ENCODE peak calls at places on chromosomes 16 and 17, in nine cellular contexts. X is kidney tubule cell; G is NCI-H2171 treated with DMSO at 0.1 percent for 48 hours; P is stimulated activated CD4-positive, alpha-beta T cell treated with anti-CD3 and anti-CD28 coated beads, Interleukin-4, amount 100 ng/mL, for 1 hour; K is CMK; U is activated CD4-positive, CD25-positive, alpha-beta regulatory T cell; O is cardiac muscle cell; Q is stimulated activated CD8-positive, alpha-beta memory T cell treated with anti-CD3 and anti-CD28 coated beads, Interleukin-15, amount 100 ng/mL, for 48 hours; E is suprapubic skin. N is an unnamed sample.

GRCh38 chr17:70674061-70674460 is 504.7 kb downstream of the KCNJ2 start:
- DNase-seq in E (no peak), U (no peak), X (no peak), K (no peak), P (no peak), Q (no peak), O (no peak), G (no peak), N (no peak)

GRCh38 chr17:34582185-34582900 is 3.0 kb downstream of the TMEM132E start:
- DNase-seq in E (no peak), X (no peak), U (no peak), P (no peak), G (no peak), K (no peak), O (no peak), Q (no peak), N (no peak)

GRCh38 chr17:60451965-60452364 is 29.7 kb downstream of the CHCT1 start:
- DNase-seq in Q (no peak), K (no peak), U (no peak), G (no peak), E (no peak), P (no peak), O (no peak), X (no peak), N (no peak)

GRCh38 chr16:56344518-56345405 is 80.6 kb downstream of the AMFR start:
- DNase-seq in O (no peak), Q (no peak), E (no peak), P (no peak), G (no peak), U (no peak), X (no peak), K (no peak), N (no peak)

GRCh38 chr17:1865252-1866037 is 35.6 kb downstream of the RPA1 start:
- DNase-seq in X (peak; percentile 45), E (no peak), P (peak; percentile 42), K (no peak), U (no peak), O (peak; percentile 49), Q (peak; percentile 16), G (peak; percentile 74), N (peak; percentile 32)

GRCh38 chr17:65170839-65171238 is 33.7 kb downstream of the RGS9 start:
- DNase-seq in O (peak; percentile 73), E (no peak), K (no peak), Q (no peak), G (peak; percentile 54), P (no peak), X (peak; percentile 86), U (no peak), N (no peak)

GRCh38 chr17:39618956-39619785 is 7.6 kb upstream of the PPP1R1B start:
- DNase-seq in X (no peak), E (no peak), Q (no peak), O (no peak), P (no peak), G (peak; percentile 81), K (no peak), U (no peak), N (no peak)

GRCh38 chr17:32458367-32458766 is 14.1 kb downstream of the PSMD11 start:
- DNase-seq in Q (no peak), X (peak; percentile 60), P (no peak), K (no peak), G (no peak), O (no peak), U (no peak), E (no peak), N (no peak)

GRCh38 chr17:78789149-78789662 is 7.1 kb upstream of the CYTH1 start:
- DNase-seq in G (no peak), P (no peak), K (no peak), E (no peak), Q (no peak), O (no peak), X (no peak), U (no peak), N (no peak)

GRCh38 chr16:1984347-1985225 is 593 bp downstream of the GFER start:
- DNase-seq in U (no peak), E (no peak), P (no peak), K (no peak), G (peak; percentile 53), X (no peak), O (no peak), Q (no peak), N (no peak)

GRCh38 chr17:82316651-82317393 is 586 bp downstream of the CD7 start:
- DNase-seq in X (no peak), P (no peak), U (no peak), E (no peak), G (no peak), O (no peak), Q (no peak), K (no peak), N (no peak)

GRCh38 chr17:77392376-77393273 is 251.9 kb downstream of the SEC14L1 start:
- DNase-seq in O (no peak), P (no peak), G (no peak), U (no peak), E (no peak), K (no peak), Q (no peak), X (peak; percentile 45), N (no peak)

GRCh38 chr16:30004424-30004776 is 6.4 kb downstream of the DOC2A start:
- DNase-seq in Q (no peak), K (no peak), U (no peak), P (no peak), X (no peak), O (no peak), E (no peak), G (no peak), N (no peak)

GRCh38 chr17:35774499-35774898 is 13.8 kb downstream of the C17orf50 start:
- DNase-seq in U (no peak), Q (no peak), P (no peak), O (peak; percentile 73), X (no peak), G (no peak), K (no peak), E (no peak), N (no peak)

GRCh38 chr17:71936977-71937376 is 183.8 kb upstream of the SOX9 start:
- DNase-seq in P (no peak), K (no peak), U (no peak), E (no peak), Q (no peak), X (peak; percentile 59), O (no peak), G (no peak), N (no peak)

GRCh38 chr16:69328854-69329316 is 1.5 kb downstream of the PDF start:
- DNase-seq in K (no peak), P (no peak), X (peak; percentile 78), G (no peak), U (no peak), O (no peak), Q (no peak), E (no peak), N (no peak)

GRCh38 chr16:795580-796229 is 4.8 kb downstream of the GNG13 start:
- DNase-seq in O (no peak), X (peak; percentile 42), K (no peak), U (no peak), E (no peak), P (no peak), Q (no peak), G (no peak), N (no peak)

GRCh38 chr16:88376835-88377726 is 5.7 kb upstream of the ZNF469 start:
- DNase-seq in K (no peak), Q (no peak), E (no peak), O (peak; percentile 20), P (no peak), G (no peak), U (no peak), X (peak; percentile 13), N (no peak)

GRCh38 chr17:75552847-75553552 is 27.5 kb downstream of the LLGL2 start:
- DNase-seq in O (peak; percentile 50), P (no peak), Q (no peak), G (no peak), K (no peak), X (no peak), U (no peak), E (no peak), N (no peak)

GRCh38 chr17:41663451-41664171 is 25.1 kb upstream of the EIF1 start:
- DNase-seq in E (no peak), K (no peak), Q (no peak), G (no peak), U (no peak), P (no peak), O (no peak), X (no peak), N (no peak)

GRCh38 chr16:66275795-66276428 is 90.6 kb upstream of the CDH5 start:
- DNase-seq in P (no peak), Q (no peak), G (peak; percentile 72), O (peak; percentile 87), U (no peak), E (no peak), X (peak; percentile 69), K (peak; percentile 46), N (peak; percentile 53)

GRCh38 chr17:67076290-67076689 is 31.9 kb downstream of the CACNG1 start:
- DNase-seq in X (peak; percentile 81), U (no peak), K (no peak), G (no peak), Q (no peak), P (no peak), E (no peak), O (no peak), N (no peak)

N was measured in foreskin melanocyte.